ENCODE peak calls at places on chromosome 7, in seven cellular contexts. W is body of pancreas; F is tibial artery; X is CD8-positive, alpha-beta memory T cell; K is A549; U is uterus; L is pancreas. Y is an unnamed sample.

GRCh38 chr7:118826237-118826636 is 601.7 kb downstream of the ANKRD7 start:
- DNase-seq in W (no peak), F (no peak), X (no peak), K (no peak), U (no peak), L (no peak), Y (no peak)

GRCh38 chr7:120583835-120584586 is 273.9 kb downstream of the TSPAN12 start:
- DNase-seq in W (no peak), F (no peak), X (no peak), K (no peak), U (no peak), L (no peak), Y (no peak)

GRCh38 chr7:45089314-45089891 is 634 bp upstream of the NACAD start:
- DNase-seq in W (peak; percentile 59), F (no peak), X (peak; percentile 29), K (peak; percentile 61), U (peak; percentile 59), L (peak; percentile 13), Y (peak; percentile 53)

GRCh38 chr7:18494821-18495408 is 634 bp upstream of the HDAC9 start:
- DNase-seq in W (no peak), F (no peak), X (no peak), K (no peak), U (peak; percentile 27), L (no peak), Y (no peak)

GRCh38 chr7:47580175-47580701 is 1.7 kb downstream of the TNS3 start:
- DNase-seq in W (peak; percentile 93), F (no peak), X (no peak), K (peak; percentile 89), U (no peak), L (peak; percentile 86), Y (no peak)

GRCh38 chr7:129896568-129897382 is 56.0 kb downstream of the UBE2H start:
- DNase-seq in W (no peak), F (no peak), X (no peak), K (no peak), U (no peak), L (no peak), Y (no peak)

GRCh38 chr7:91151916-91152315 is 112.3 kb upstream of the FZD1 start:
- DNase-seq in W (no peak), F (no peak), X (no peak), K (no peak), U (no peak), L (no peak), Y (no peak)

GRCh38 chr7:137304624-137305235 is 38.8 kb downstream of the PTN start:
- DNase-seq in W (no peak), F (no peak), X (no peak), K (no peak), U (no peak), L (no peak), Y (no peak)

GRCh38 chr7:100191775-100192174 is 14.1 kb downstream of the STAG3 start:
- DNase-seq in W (no peak), F (no peak), X (no peak), K (no peak), U (no peak), L (no peak), Y (no peak)

GRCh38 chr7:150390206-150390605 is 11.1 kb downstream of the ZNF775 start:
- DNase-seq in W (no peak), F (no peak), X (no peak), K (no peak), U (no peak), L (peak; percentile 65), Y (no peak)

GRCh38 chr7:33845991-33846509 is 59.3 kb upstream of the BMPER start:
- DNase-seq in W (peak; percentile 45), F (peak; percentile 23), X (no peak), K (no peak), U (peak; percentile 22), L (no peak), Y (no peak)

GRCh38 chr7:130930260-130930659 is 196.3 kb upstream of the KLF14 start:
- DNase-seq in W (peak; percentile 33), F (no peak), X (no peak), K (peak; percentile 77), U (no peak), L (no peak), Y (no peak)

GRCh38 chr7:40310213-40310612 is 175.4 kb downstream of the SUGCT start:
- DNase-seq in W (no peak), F (no peak), X (no peak), K (no peak), U (no peak), L (no peak), Y (no peak)

GRCh38 chr7:11345621-11346020 is 371.9 kb downstream of the PHF14 start:
- DNase-seq in W (no peak), F (no peak), X (no peak), K (no peak), U (no peak), L (no peak), Y (no peak)

GRCh38 chr7:3300651-3301471 is at the start of gene SDK1:
- DNase-seq in W (peak; percentile 93), F (peak; percentile 90), X (peak; percentile 85), K (peak; percentile 91), U (peak; percentile 93), L (peak; percentile 95), Y (peak; percentile 87)

GRCh38 chr7:36287371-36288241 is 102.1 kb upstream of the ANLN start:
- DNase-seq in W (no peak), F (no peak), X (no peak), K (peak; percentile 57), U (no peak), L (no peak), Y (no peak)

GRCh38 chr7:76296743-76297740 is 5.4 kb upstream of the HSPB1 start:
- DNase-seq in W (peak; percentile 93), F (peak; percentile 78), X (no peak), K (peak; percentile 69), U (peak; percentile 76), L (peak; percentile 87), Y (peak; percentile 74)

GRCh38 chr7:2075811-2076210 is 156.9 kb downstream of the MAD1L1 start:
- DNase-seq in W (no peak), F (no peak), X (no peak), K (no peak), U (no peak), L (peak; percentile 42), Y (no peak)
- H3K27ac ChIP-seq in W (no peak overlapping the region), F (no peak overlapping the region), X (no peak overlapping the region), K (no peak overlapping the region), U (no peak overlapping the region), L (no peak overlapping the region), Y (no peak overlapping the region)

GRCh38 chr7:133958822-133959221 is 168.3 kb upstream of the LRGUK start:
- DNase-seq in W (no peak), F (no peak), X (no peak), K (no peak), U (no peak), L (no peak), Y (no peak)

GRCh38 chr7:133959505-133959904 is 167.6 kb upstream of the LRGUK start:
- DNase-seq in W (no peak), F (no peak), X (no peak), K (no peak), U (no peak), L (no peak), Y (no peak)

GRCh38 chr7:133957860-133958259 is 169.3 kb upstream of the LRGUK start:
- DNase-seq in W (no peak), F (no peak), X (no peak), K (no peak), U (no peak), L (no peak), Y (no peak)

GRCh38 chr7:133950856-133951255 is 176.3 kb upstream of the LRGUK start:
- DNase-seq in W (no peak), F (no peak), X (no peak), K (no peak), U (no peak), L (no peak), Y (no peak)

DNA sequence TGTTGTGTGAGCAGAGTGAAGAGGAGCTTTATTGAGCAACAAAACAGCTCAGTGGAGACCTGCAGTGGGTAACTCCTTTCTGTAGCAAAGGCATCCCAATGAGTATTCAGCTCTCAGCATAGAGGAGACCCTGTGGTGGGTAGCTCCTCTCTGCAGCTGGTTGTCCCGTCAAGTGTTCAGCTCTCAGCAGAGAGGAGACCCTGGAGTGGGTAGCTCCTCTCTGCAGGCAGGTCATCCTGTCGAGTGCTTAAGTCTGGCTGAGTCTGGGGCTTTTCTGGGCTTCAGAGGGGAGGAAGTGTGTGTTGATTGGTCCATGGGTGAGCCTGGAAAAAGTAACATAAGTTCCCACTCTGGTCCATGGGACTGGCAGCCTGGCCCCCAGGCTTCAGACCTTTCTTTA is 171.9 kb upstream of the LRGUK start:
- DNase-seq in W (no peak), F (no peak), X (no peak), K (no peak), U (no peak), L (no peak), Y (no peak)
- H3K27ac ChIP-seq in W (no peak overlapping the region), F (no peak overlapping the region), X (no peak overlapping the region), K (no peak overlapping the region), U (no peak overlapping the region), L (no peak overlapping the region), Y (no peak overlapping the region)

DNA sequence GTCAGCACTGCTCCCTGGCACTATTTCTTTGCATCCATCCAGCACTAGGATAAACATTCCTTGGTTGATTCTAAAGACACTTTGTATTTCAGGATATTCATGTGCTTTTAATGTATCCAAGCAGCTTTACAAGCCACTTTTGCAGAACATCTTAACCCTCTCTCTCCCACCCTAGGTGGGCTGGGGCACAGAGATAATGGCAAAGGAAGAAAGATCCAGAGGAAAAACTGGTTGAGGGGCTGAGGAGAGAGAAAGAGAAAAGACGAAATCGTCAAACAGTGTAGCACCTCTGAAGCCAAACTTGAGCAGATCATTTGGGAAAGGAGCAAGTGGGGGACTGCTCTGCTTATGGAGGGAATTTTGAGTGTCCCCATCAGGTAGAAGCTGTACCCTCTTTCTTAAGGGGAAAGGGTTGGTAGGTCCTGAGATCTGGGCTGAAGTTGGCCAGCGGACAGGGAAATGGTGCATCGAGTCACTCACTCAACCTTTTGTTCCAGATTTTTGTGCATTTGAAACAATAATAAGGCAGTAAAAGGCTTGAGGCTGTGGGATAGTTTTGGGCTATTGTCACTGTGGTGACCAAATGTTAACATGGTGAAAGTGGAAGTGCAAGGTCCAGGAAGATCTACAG is 4.2 kb upstream of the HOXA13 start:
- DNase-seq in W (no peak), F (no peak), X (no peak), K (no peak), U (no peak), L (no peak), Y (no peak)
- H3K27ac ChIP-seq in W (no peak overlapping the region), F (no peak overlapping the region), X (no peak overlapping the region), K (no peak overlapping the region), U (no peak overlapping the region), L (no peak overlapping the region), Y (no peak overlapping the region)

GRCh38 chr7:106485031-106485551 is 175.9 kb downstream of the CCDC71L start:
- DNase-seq in W (no peak), F (no peak), X (no peak), K (no peak), U (no peak), L (no peak), Y (no peak)

GRCh38 chr7:106486331-106486730 is 174.6 kb downstream of the CCDC71L start:
- DNase-seq in W (peak; percentile 27), F (no peak), X (no peak), K (no peak), U (no peak), L (no peak), Y (no peak)

GRCh38 chr7:106487892-106488291 is 173.1 kb downstream of the CCDC71L start:
- DNase-seq in W (no peak), F (no peak), X (no peak), K (no peak), U (no peak), L (no peak), Y (no peak)

GRCh38 chr7:106484562-106484961 is 176.4 kb downstream of the CCDC71L start:
- DNase-seq in W (peak; percentile 33), F (peak; percentile 62), X (no peak), K (no peak), U (peak; percentile 45), L (no peak), Y (no peak)

GRCh38 chr7:106485919-106486318 is 175.0 kb downstream of the CCDC71L start:
- DNase-seq in W (no peak), F (no peak), X (no peak), K (no peak), U (no peak), L (no peak), Y (no peak)
- H3K27ac ChIP-seq in W (peak overlapping the region; percentile 60), F (peak overlapping the region; percentile 83), X (no peak overlapping the region), K (no peak overlapping the region), U (peak overlapping the region; percentile 59), L (peak overlapping the region; percentile 51), Y (no peak overlapping the region)

Y was measured in lung.